ENCODE peak calls at places on chromosome X, in six cellular contexts. One of them, this sample, is unnamed.

GRCh38 chrX:8025705-8026104 is 98.5 kb upstream of the PNPLA4 start:
- DNase-seq in tibial artery: no peak
- DNase-seq in astrocyte: no peak
- DNase-seq in upper lobe of left lung: no peak
- DNase-seq in neuronal stem cell: no peak
- DNase-seq in lung: no peak
- DNase-seq in this sample: no peak

GRCh38 chrX:1281511-1281910 is 12.9 kb downstream of the CSF2RA start:
- DNase-seq in astrocyte: peak; percentile 20
- DNase-seq in tibial artery: no peak
- DNase-seq in neuronal stem cell: no peak
- DNase-seq in upper lobe of left lung: no peak
- DNase-seq in lung: no peak
- DNase-seq in this sample: no peak

GRCh38 chrX:20347486-20347885 is 80.8 kb upstream of the RPS6KA3 start:
- DNase-seq in lung: no peak
- DNase-seq in neuronal stem cell: no peak
- DNase-seq in tibial artery: no peak
- DNase-seq in upper lobe of left lung: no peak
- DNase-seq in astrocyte: peak; percentile 36
- DNase-seq in this sample: no peak

GRCh38 chrX:57652705-57653104 is 27.4 kb downstream of the NLRP2B start:
- DNase-seq in astrocyte: no peak
- DNase-seq in upper lobe of left lung: no peak
- DNase-seq in tibial artery: no peak
- DNase-seq in lung: no peak
- DNase-seq in neuronal stem cell: no peak
- DNase-seq in this sample: no peak

GRCh38 chrX:129984196-129984962 is 1.9 kb downstream of the BCORL1 start:
- DNase-seq in tibial artery: peak; percentile 64
- DNase-seq in lung: no peak
- DNase-seq in astrocyte: no peak
- DNase-seq in neuronal stem cell: no peak
- DNase-seq in upper lobe of left lung: peak; percentile 89
- DNase-seq in this sample: peak; percentile 52

GRCh38 chrX:100681581-100681980 is 37.6 kb downstream of the SRPX2 start:
- DNase-seq in astrocyte: no peak
- DNase-seq in upper lobe of left lung: no peak
- DNase-seq in tibial artery: no peak
- DNase-seq in lung: no peak
- DNase-seq in neuronal stem cell: no peak
- DNase-seq in this sample: no peak

GRCh38 chrX:20477219-20477618 is 210.5 kb upstream of the RPS6KA3 start:
- DNase-seq in lung: no peak
- DNase-seq in tibial artery: no peak
- DNase-seq in astrocyte: no peak
- DNase-seq in upper lobe of left lung: no peak
- DNase-seq in neuronal stem cell: no peak
- DNase-seq in this sample: no peak

GRCh38 chrX:25049347-25049746 is 33.6 kb upstream of the ARX start:
- DNase-seq in neuronal stem cell: no peak
- DNase-seq in lung: no peak
- DNase-seq in tibial artery: no peak
- DNase-seq in astrocyte: no peak
- DNase-seq in upper lobe of left lung: no peak
- DNase-seq in this sample: no peak

GRCh38 chrX:105876658-105877057 is 54.3 kb downstream of the NRK start:
- DNase-seq in lung: no peak
- DNase-seq in neuronal stem cell: peak; percentile 0
- DNase-seq in tibial artery: no peak
- DNase-seq in upper lobe of left lung: no peak
- DNase-seq in astrocyte: no peak
- DNase-seq in this sample: no peak

DNA sequence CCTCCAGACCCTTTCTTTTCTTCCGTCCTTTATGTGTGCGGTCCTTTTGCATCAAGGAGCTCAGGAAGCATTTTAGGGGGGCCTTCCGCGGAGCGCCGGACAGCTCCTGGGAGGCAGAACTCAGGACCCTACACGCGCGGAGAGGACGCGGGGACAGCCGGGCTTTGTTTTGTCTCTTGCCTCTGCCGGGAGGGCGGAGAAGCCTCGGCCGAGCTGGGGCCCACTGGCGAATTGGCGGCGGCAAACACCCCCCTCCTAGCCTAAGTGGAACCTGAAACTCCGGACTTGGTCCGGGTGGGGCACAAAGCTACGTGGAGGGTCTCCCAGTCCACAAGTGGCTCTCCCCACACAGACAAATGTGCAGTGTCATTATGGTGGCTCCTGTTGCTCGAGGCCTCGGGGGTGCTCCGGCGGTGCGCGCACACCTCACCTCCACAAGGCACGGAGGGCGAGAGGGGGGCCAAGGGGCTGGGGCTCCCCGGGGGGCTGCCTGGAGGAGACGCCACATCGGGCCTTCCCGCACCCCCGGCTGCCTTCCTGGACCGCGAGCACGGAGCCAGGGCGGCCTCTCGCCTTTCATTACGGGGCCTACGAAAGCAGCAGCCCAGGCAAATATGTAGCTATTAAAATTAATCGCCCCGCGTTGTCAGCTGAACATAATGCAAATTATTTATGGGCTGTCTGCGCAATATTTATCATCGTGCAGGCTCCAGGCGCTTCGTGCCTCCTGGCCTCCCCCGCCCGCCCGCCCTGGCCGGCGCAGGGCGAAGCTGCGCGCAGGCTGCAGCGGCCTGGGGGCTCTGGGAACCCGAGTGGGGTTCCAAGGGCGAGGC is 70.6 kb upstream of the BCOR start:
- DNase-seq in tibial artery: no peak
- DNase-seq in lung: no peak
- DNase-seq in astrocyte: no peak
- DNase-seq in neuronal stem cell: no peak
- DNase-seq in upper lobe of left lung: peak; percentile 52
- DNase-seq in this sample: no peak
- H3K4me1 ChIP-seq in tibial artery: peaks cover 44% of the 10 kb centered on the region
- H3K4me1 ChIP-seq in lung: peaks cover 5% of the 10 kb centered on the region
- H3K4me1 ChIP-seq in astrocyte: peaks cover 29% of the 10 kb centered on the region
- H3K4me1 ChIP-seq in neuronal stem cell: peaks cover 6% of the 10 kb centered on the region
- H3K4me1 ChIP-seq in upper lobe of left lung: peaks cover 16% of the 10 kb centered on the region
- H3K4me1 ChIP-seq in this sample: peaks cover 52% of the 10 kb centered on the region

DNA sequence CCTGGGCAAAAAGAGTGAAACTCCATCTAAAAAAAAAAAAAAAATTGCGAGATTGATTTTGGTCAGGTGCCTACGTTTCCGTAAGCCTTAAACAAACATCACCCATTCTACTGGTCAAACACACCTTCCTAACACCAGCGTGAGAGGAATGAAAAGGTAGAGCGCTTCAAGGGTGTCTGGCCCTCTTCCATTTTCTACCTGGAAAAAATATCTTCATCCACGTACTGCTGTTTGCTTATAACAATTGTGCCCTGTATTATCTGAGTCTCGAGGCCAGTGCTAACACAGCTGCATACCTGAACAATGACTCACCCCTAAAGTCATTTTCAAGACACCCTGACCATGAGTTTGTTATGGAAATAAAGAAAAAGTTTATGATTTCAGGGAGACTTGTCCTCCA is 13.9 kb downstream of the TMSB4X start:
- DNase-seq in upper lobe of left lung: no peak
- DNase-seq in neuronal stem cell: no peak
- DNase-seq in lung: peak; percentile 68
- DNase-seq in tibial artery: no peak
- DNase-seq in astrocyte: peak; percentile 68
- DNase-seq in this sample: no peak
- H3K27ac ChIP-seq in upper lobe of left lung: no peak overlapping the region
- H3K27ac ChIP-seq in neuronal stem cell: no peak overlapping the region
- H3K27ac ChIP-seq in lung: no peak overlapping the region
- H3K27ac ChIP-seq in tibial artery: no peak overlapping the region
- H3K27ac ChIP-seq in astrocyte: peak overlapping the region; percentile 26
- H3K27ac ChIP-seq in this sample: no peak overlapping the region

GRCh38 chrX:6002056-6002455 is 226.6 kb downstream of the NLGN4X start:
- DNase-seq in lung: no peak
- DNase-seq in astrocyte: no peak
- DNase-seq in tibial artery: no peak
- DNase-seq in upper lobe of left lung: no peak
- DNase-seq in neuronal stem cell: no peak
- DNase-seq in this sample: no peak
- H3K4me1 ChIP-seq in lung: no peaks in the 10 kb centered on the region
- H3K4me1 ChIP-seq in astrocyte: no peaks in the 10 kb centered on the region
- H3K4me1 ChIP-seq in tibial artery: no peaks in the 10 kb centered on the region
- H3K4me1 ChIP-seq in upper lobe of left lung: no peaks in the 10 kb centered on the region
- H3K4me1 ChIP-seq in neuronal stem cell: peaks cover 6% of the 10 kb centered on the region
- H3K4me1 ChIP-seq in this sample: no peaks in the 10 kb centered on the region

GRCh38 chrX:134237363-134237702 is 351 bp downstream of the CCDC160 start:
- DNase-seq in astrocyte: no peak
- DNase-seq in lung: no peak
- DNase-seq in upper lobe of left lung: peak; percentile 25
- DNase-seq in tibial artery: no peak
- DNase-seq in neuronal stem cell: no peak
- DNase-seq in this sample: no peak
- H3K27ac ChIP-seq in astrocyte: no peak overlapping the region
- H3K27ac ChIP-seq in lung: no peak overlapping the region
- H3K27ac ChIP-seq in upper lobe of left lung: no peak overlapping the region
- H3K27ac ChIP-seq in tibial artery: no peak overlapping the region
- H3K27ac ChIP-seq in neuronal stem cell: peak overlapping the region; percentile 66
- H3K27ac ChIP-seq in this sample: no peak overlapping the region

GRCh38 chrX:13690836-13691235 is 1.9 kb downstream of the RAB9A start:
- DNase-seq in upper lobe of left lung: no peak
- DNase-seq in tibial artery: no peak
- DNase-seq in neuronal stem cell: no peak
- DNase-seq in lung: no peak
- DNase-seq in astrocyte: no peak
- DNase-seq in this sample: peak; percentile 17

GRCh38 chrX:13691845-13692334 is 3.0 kb downstream of the RAB9A start:
- DNase-seq in astrocyte: peak; percentile 7
- DNase-seq in neuronal stem cell: no peak
- DNase-seq in upper lobe of left lung: no peak
- DNase-seq in lung: no peak
- DNase-seq in tibial artery: no peak
- DNase-seq in this sample: no peak

GRCh38 chrX:13688772-13689518 is at the start of gene RAB9A:
- DNase-seq in tibial artery: peak; percentile 92
- DNase-seq in astrocyte: peak; percentile 32
- DNase-seq in lung: peak; percentile 86
- DNase-seq in neuronal stem cell: peak; percentile 62
- DNase-seq in upper lobe of left lung: peak; percentile 97
- DNase-seq in this sample: peak; percentile 72

GRCh38 chrX:13688384-13688771 is 550 bp upstream of the RAB9A start:
- DNase-seq in neuronal stem cell: no peak
- DNase-seq in tibial artery: no peak
- DNase-seq in lung: no peak
- DNase-seq in upper lobe of left lung: no peak
- DNase-seq in astrocyte: no peak
- DNase-seq in this sample: no peak

GRCh38 chrX:13689519-13690211 is 737 bp downstream of the RAB9A start:
- DNase-seq in tibial artery: no peak
- DNase-seq in neuronal stem cell: no peak
- DNase-seq in astrocyte: peak; percentile 14
- DNase-seq in lung: no peak
- DNase-seq in upper lobe of left lung: no peak
- DNase-seq in this sample: no peak
- H3K4me1 ChIP-seq in tibial artery: peaks cover 22% of the 10 kb centered on the region
- H3K4me1 ChIP-seq in neuronal stem cell: no peaks in the 10 kb centered on the region
- H3K4me1 ChIP-seq in astrocyte: peaks cover 24% of the 10 kb centered on the region
- H3K4me1 ChIP-seq in lung: peaks cover 13% of the 10 kb centered on the region
- H3K4me1 ChIP-seq in upper lobe of left lung: peaks cover 4% of the 10 kb centered on the region
- H3K4me1 ChIP-seq in this sample: peaks cover 26% of the 10 kb centered on the region

GRCh38 chrX:42189601-42190000 is 266.2 kb upstream of the CASK start:
- DNase-seq in upper lobe of left lung: no peak
- DNase-seq in lung: no peak
- DNase-seq in tibial artery: no peak
- DNase-seq in neuronal stem cell: no peak
- DNase-seq in astrocyte: no peak
- DNase-seq in this sample: no peak

GRCh38 chrX:42195506-42195905 is 272.2 kb upstream of the CASK start:
- DNase-seq in lung: no peak
- DNase-seq in tibial artery: no peak
- DNase-seq in astrocyte: no peak
- DNase-seq in neuronal stem cell: no peak
- DNase-seq in upper lobe of left lung: no peak
- DNase-seq in this sample: no peak
- H3K27ac ChIP-seq in lung: no peak overlapping the region
- H3K27ac ChIP-seq in tibial artery: no peak overlapping the region
- H3K27ac ChIP-seq in astrocyte: no peak overlapping the region
- H3K27ac ChIP-seq in neuronal stem cell: no peak overlapping the region
- H3K27ac ChIP-seq in upper lobe of left lung: no peak overlapping the region
- H3K27ac ChIP-seq in this sample: no peak overlapping the region

GRCh38 chrX:23959781-23960180 is 52.0 kb downstream of the CXorf58 start:
- DNase-seq in lung: no peak
- DNase-seq in upper lobe of left lung: no peak
- DNase-seq in neuronal stem cell: no peak
- DNase-seq in tibial artery: no peak
- DNase-seq in astrocyte: no peak
- DNase-seq in this sample: no peak

GRCh38 chrX:23964177-23964576 is 56.4 kb downstream of the CXorf58 start:
- DNase-seq in neuronal stem cell: no peak
- DNase-seq in lung: no peak
- DNase-seq in astrocyte: no peak
- DNase-seq in tibial artery: no peak
- DNase-seq in upper lobe of left lung: no peak
- DNase-seq in this sample: no peak
- H3K4me1 ChIP-seq in neuronal stem cell: no peaks in the 10 kb centered on the region
- H3K4me1 ChIP-seq in lung: no peaks in the 10 kb centered on the region
- H3K4me1 ChIP-seq in astrocyte: no peaks in the 10 kb centered on the region
- H3K4me1 ChIP-seq in tibial artery: no peaks in the 10 kb centered on the region
- H3K4me1 ChIP-seq in upper lobe of left lung: no peaks in the 10 kb centered on the region
- H3K4me1 ChIP-seq in this sample: no peaks in the 10 kb centered on the region

GRCh38 chrX:71178908-71179307 is 34.3 kb downstream of the NLGN3 start:
- DNase-seq in lung: peak; percentile 53
- DNase-seq in tibial artery: peak; percentile 72
- DNase-seq in upper lobe of left lung: no peak
- DNase-seq in astrocyte: peak; percentile 37
- DNase-seq in neuronal stem cell: peak; percentile 44
- DNase-seq in this sample: peak; percentile 14

GRCh38 chrX:71183341-71183740 is 38.7 kb downstream of the NLGN3 start:
- DNase-seq in astrocyte: no peak
- DNase-seq in neuronal stem cell: peak; percentile 14
- DNase-seq in tibial artery: no peak
- DNase-seq in upper lobe of left lung: no peak
- DNase-seq in lung: no peak
- DNase-seq in this sample: no peak

GRCh38 chrX:71184092-71184491 is 38.9 kb upstream of the GJB1 start:
- DNase-seq in upper lobe of left lung: no peak
- DNase-seq in neuronal stem cell: no peak
- DNase-seq in tibial artery: no peak
- DNase-seq in lung: no peak
- DNase-seq in astrocyte: no peak
- DNase-seq in this sample: no peak

GRCh38 chrX:71181910-71182799 is 37.5 kb downstream of the NLGN3 start:
- DNase-seq in astrocyte: peak; percentile 96
- DNase-seq in lung: peak; percentile 88
- DNase-seq in tibial artery: peak; percentile 93
- DNase-seq in upper lobe of left lung: peak; percentile 85
- DNase-seq in neuronal stem cell: peak; percentile 87
- DNase-seq in this sample: peak; percentile 94

DNA sequence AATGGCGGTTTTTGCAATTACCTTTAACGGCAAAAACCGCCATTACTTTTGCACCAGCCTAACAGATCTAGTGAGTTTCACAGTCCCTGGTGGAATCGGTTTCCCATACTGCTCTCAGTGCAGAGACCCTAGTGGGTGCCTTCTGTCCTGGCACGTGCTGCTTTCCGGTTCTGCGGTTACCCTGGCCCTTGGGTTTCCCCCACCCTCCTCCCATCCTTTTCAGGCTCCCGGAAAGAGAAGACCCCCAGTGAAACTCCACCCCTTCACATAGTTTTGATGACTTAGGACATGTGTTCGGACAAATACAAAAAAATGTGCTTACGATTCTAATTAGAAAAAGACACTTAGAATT is 36.9 kb downstream of the NLGN3 start:
- DNase-seq in neuronal stem cell: no peak
- DNase-seq in upper lobe of left lung: no peak
- DNase-seq in lung: no peak
- DNase-seq in tibial artery: no peak
- DNase-seq in astrocyte: no peak
- DNase-seq in this sample: no peak
- H3K27ac ChIP-seq in neuronal stem cell: peak overlapping the region; percentile 90
- H3K27ac ChIP-seq in upper lobe of left lung: peak overlapping the region; percentile 90
- H3K27ac ChIP-seq in lung: peak overlapping the region; percentile 82
- H3K27ac ChIP-seq in tibial artery: peak overlapping the region; percentile 90
- H3K27ac ChIP-seq in astrocyte: peak overlapping the region; percentile 60
- H3K27ac ChIP-seq in this sample: peak overlapping the region; percentile 97